ENCODE peak calls at places on chromosome 18, in five cellular contexts. One of them, this sample, is unnamed.

GRCh38 chr18:74825460-74825859 is 227.8 kb downstream of the ZNF407 start:
- DNase-seq in keratinocyte: no peak
- DNase-seq in M059J: no peak
- DNase-seq in HEK293T: no peak
- DNase-seq in NCI-H2029: no peak
- DNase-seq in this sample: no peak

GRCh38 chr18:30486856-30487255 is 555.7 kb downstream of the DSC3 start:
- DNase-seq in keratinocyte: no peak
- DNase-seq in M059J: peak
- DNase-seq in HEK293T: no peak
- DNase-seq in NCI-H2029: no peak
- DNase-seq in this sample: no peak

GRCh38 chr18:74652392-74652988 is 54.8 kb downstream of the ZNF407 start:
- DNase-seq in keratinocyte: no peak
- DNase-seq in M059J: peak
- DNase-seq in HEK293T: peak
- DNase-seq in NCI-H2029: no peak
- DNase-seq in this sample: peak

GRCh38 chr18:55185391-55185790 is 226.1 kb upstream of the CCDC68 start:
- DNase-seq in keratinocyte: no peak
- DNase-seq in M059J: peak
- DNase-seq in HEK293T: no peak
- DNase-seq in NCI-H2029: no peak
- DNase-seq in this sample: no peak

GRCh38 chr18:46946656-46947282 is 29.4 kb downstream of the KATNAL2 start:
- DNase-seq in keratinocyte: no peak
- DNase-seq in M059J: peak
- DNase-seq in HEK293T: peak
- DNase-seq in NCI-H2029: peak
- DNase-seq in this sample: peak

GRCh38 chr18:28158083-28158581 is 18.8 kb downstream of the CDH2 start:
- DNase-seq in keratinocyte: no peak
- DNase-seq in M059J: no peak
- DNase-seq in HEK293T: no peak
- DNase-seq in NCI-H2029: no peak
- DNase-seq in this sample: no peak

GRCh38 chr18:49162226-49162848 is 211.6 kb upstream of the SMAD7 start:
- DNase-seq in keratinocyte: no peak
- DNase-seq in M059J: no peak
- DNase-seq in HEK293T: no peak
- DNase-seq in NCI-H2029: no peak
- DNase-seq in this sample: no peak

GRCh38 chr18:9101730-9102390 is 639 bp upstream of the NDUFV2 start:
- DNase-seq in keratinocyte: no peak
- DNase-seq in M059J: peak
- DNase-seq in HEK293T: no peak
- DNase-seq in NCI-H2029: peak
- DNase-seq in this sample: peak

GRCh38 chr18:22558945-22559385 is 141.2 kb upstream of the CTAGE1 start:
- DNase-seq in keratinocyte: no peak
- DNase-seq in M059J: peak
- DNase-seq in HEK293T: peak
- DNase-seq in NCI-H2029: no peak
- DNase-seq in this sample: no peak

GRCh38 chr18:48348739-48349138 is 60.4 kb downstream of the ZBTB7C start:
- DNase-seq in keratinocyte: no peak
- DNase-seq in M059J: no peak
- DNase-seq in HEK293T: no peak
- DNase-seq in NCI-H2029: peak
- DNase-seq in this sample: no peak

GRCh38 chr18:6741290-6741689 is 11.8 kb downstream of the ARHGAP28 start:
- DNase-seq in keratinocyte: no peak
- DNase-seq in M059J: peak
- DNase-seq in HEK293T: peak
- DNase-seq in NCI-H2029: no peak
- DNase-seq in this sample: no peak

GRCh38 chr18:12741351-12741750 is 38.5 kb downstream of the PSMG2 start:
- DNase-seq in keratinocyte: peak
- DNase-seq in M059J: peak
- DNase-seq in HEK293T: no peak
- DNase-seq in NCI-H2029: no peak
- DNase-seq in this sample: no peak

GRCh38 chr18:2513616-2514015 is 57.7 kb downstream of the METTL4 start:
- DNase-seq in keratinocyte: no peak
- DNase-seq in M059J: peak
- DNase-seq in HEK293T: no peak
- DNase-seq in NCI-H2029: peak
- DNase-seq in this sample: no peak

GRCh38 chr18:12911025-12911927 is 27.2 kb upstream of the PTPN2 start:
- DNase-seq in keratinocyte: no peak
- DNase-seq in M059J: no peak
- DNase-seq in HEK293T: no peak
- DNase-seq in NCI-H2029: no peak
- DNase-seq in this sample: peak

GRCh38 chr18:26568926-26569700 is 20.8 kb upstream of the KCTD1 start:
- DNase-seq in keratinocyte: no peak
- DNase-seq in M059J: no peak
- DNase-seq in HEK293T: no peak
- DNase-seq in NCI-H2029: no peak
- DNase-seq in this sample: no peak

GRCh38 chr18:59219672-59220163 is at the start of gene GRP:
- DNase-seq in keratinocyte: no peak
- DNase-seq in M059J: no peak
- DNase-seq in HEK293T: peak
- DNase-seq in NCI-H2029: no peak
- DNase-seq in this sample: peak

GRCh38 chr18:36402765-36403396 is 105.4 kb downstream of the FHOD3 start:
- DNase-seq in keratinocyte: no peak
- DNase-seq in M059J: no peak
- DNase-seq in HEK293T: peak
- DNase-seq in NCI-H2029: no peak
- DNase-seq in this sample: no peak

GRCh38 chr18:76453057-76453561 is 41.9 kb downstream of the ZNF516 start:
- DNase-seq in keratinocyte: no peak
- DNase-seq in M059J: no peak
- DNase-seq in HEK293T: no peak
- DNase-seq in NCI-H2029: no peak
- DNase-seq in this sample: no peak

This sample was measured in NCI-H510A.